ENCODE peak calls at places on chromosomes 7 and 10, in seven cellular contexts. One of them, this sample, is unnamed.

GRCh38 chr7:83306487-83306886 is 143.8 kb upstream of the PCLO start:
- DNase-seq in IMR-90: no peak
- DNase-seq in endothelial cell of umbilical vein: no peak
- DNase-seq in K562: no peak
- DNase-seq in HepG2: no peak
- DNase-seq in H1: no peak
- DNase-seq in GM12878: no peak
- DNase-seq in this sample: no peak

GRCh38 chr10:122010405-122011050 is 21.6 kb downstream of the TACC2 start:
- DNase-seq in IMR-90: no peak
- DNase-seq in endothelial cell of umbilical vein: no peak
- DNase-seq in K562: no peak
- DNase-seq in HepG2: no peak
- DNase-seq in H1: no peak
- DNase-seq in GM12878: no peak
- DNase-seq in this sample: no peak

GRCh38 chr7:93719546-93719945 is 145.0 kb upstream of the CALCR start:
- DNase-seq in IMR-90: peak; percentile 34
- DNase-seq in endothelial cell of umbilical vein: no peak
- DNase-seq in K562: peak; percentile 24
- DNase-seq in HepG2: no peak
- DNase-seq in H1: no peak
- DNase-seq in GM12878: no peak
- DNase-seq in this sample: no peak

GRCh38 chr7:113730309-113730955 is 188.4 kb downstream of the PPP1R3A start:
- DNase-seq in IMR-90: peak; percentile 87
- DNase-seq in endothelial cell of umbilical vein: peak; percentile 34
- DNase-seq in K562: no peak
- DNase-seq in HepG2: no peak
- DNase-seq in H1: no peak
- DNase-seq in GM12878: no peak
- DNase-seq in this sample: no peak

GRCh38 chr10:28926932-28927331 is 249.6 kb downstream of the BAMBI start:
- DNase-seq in IMR-90: no peak
- DNase-seq in endothelial cell of umbilical vein: no peak
- DNase-seq in K562: no peak
- DNase-seq in HepG2: no peak
- DNase-seq in H1: no peak
- DNase-seq in GM12878: no peak
- DNase-seq in this sample: no peak

GRCh38 chr7:21041252-21041651 is 254.6 kb upstream of the SP8 start:
- DNase-seq in IMR-90: no peak
- DNase-seq in endothelial cell of umbilical vein: no peak
- DNase-seq in K562: no peak
- DNase-seq in HepG2: no peak
- DNase-seq in H1: no peak
- DNase-seq in GM12878: no peak
- DNase-seq in this sample: no peak

GRCh38 chr7:113880467-113881040 is 38.3 kb downstream of the PPP1R3A start:
- DNase-seq in IMR-90: no peak
- DNase-seq in endothelial cell of umbilical vein: no peak
- DNase-seq in K562: no peak
- DNase-seq in HepG2: no peak
- DNase-seq in H1: no peak
- DNase-seq in GM12878: no peak
- DNase-seq in this sample: no peak

GRCh38 chr10:101672536-101672935 is 22.4 kb downstream of the FBXW4 start:
- DNase-seq in IMR-90: no peak
- DNase-seq in endothelial cell of umbilical vein: no peak
- DNase-seq in K562: no peak
- DNase-seq in HepG2: no peak
- DNase-seq in H1: no peak
- DNase-seq in GM12878: no peak
- DNase-seq in this sample: no peak

GRCh38 chr7:158110661-158111555 is 476.7 kb downstream of the PTPRN2 start:
- DNase-seq in IMR-90: no peak
- DNase-seq in endothelial cell of umbilical vein: no peak
- DNase-seq in K562: no peak
- DNase-seq in HepG2: peak; percentile 40
- DNase-seq in H1: no peak
- DNase-seq in GM12878: no peak
- DNase-seq in this sample: no peak

DNA sequence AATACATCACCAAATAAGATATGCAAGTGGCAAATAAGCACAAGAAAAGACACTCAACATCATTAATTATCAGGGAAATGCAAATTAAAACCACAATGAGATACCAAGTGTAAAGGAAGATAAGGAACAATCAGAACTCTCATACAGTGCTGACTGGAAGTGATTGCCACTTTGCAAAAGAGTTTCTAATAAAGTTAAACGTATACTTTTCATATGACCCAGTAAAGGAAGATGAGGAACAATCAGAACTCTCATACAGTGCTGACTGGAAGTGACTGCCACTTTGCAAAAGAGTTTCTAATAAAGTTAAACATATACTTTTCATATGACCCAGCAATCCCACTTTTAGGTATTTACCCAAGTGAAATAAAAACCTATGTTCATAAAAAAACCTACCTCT is 12.2 kb upstream of the JMJD1C start:
- DNase-seq in IMR-90: no peak
- DNase-seq in endothelial cell of umbilical vein: no peak
- DNase-seq in K562: no peak
- DNase-seq in HepG2: no peak
- DNase-seq in H1: no peak
- DNase-seq in GM12878: no peak
- DNase-seq in this sample: no peak
- H4K20me1 ChIP-seq in IMR-90: peaks cover 32% of the 10 kb centered on the region
- H4K20me1 ChIP-seq in endothelial cell of umbilical vein: no peaks in the 10 kb centered on the region
- H4K20me1 ChIP-seq in K562: peaks cover 3% of the 10 kb centered on the region
- H4K20me1 ChIP-seq in HepG2: peaks cover 13% of the 10 kb centered on the region
- H4K20me1 ChIP-seq in H1: no peaks in the 10 kb centered on the region
- H4K20me1 ChIP-seq in GM12878: no peaks in the 10 kb centered on the region
- H4K20me1 ChIP-seq in this sample: peaks cover 4% of the 10 kb centered on the region

GRCh38 chr7:27169658-27170493 is 4.2 kb downstream of the HOXA10 start:
- DNase-seq in IMR-90: no peak
- DNase-seq in endothelial cell of umbilical vein: no peak
- DNase-seq in K562: no peak
- DNase-seq in HepG2: no peak
- DNase-seq in H1: no peak
- DNase-seq in GM12878: no peak
- DNase-seq in this sample: no peak
- TF ChIP-seq POLR2A in IMR-90: no peak
- TF ChIP-seq POLR2A in endothelial cell of umbilical vein: no peak
- TF ChIP-seq POLR2A in K562: no peak
- TF ChIP-seq POLR2A in HepG2: no peak
- TF ChIP-seq POLR2A in H1: no peak
- TF ChIP-seq POLR2A in GM12878: no peak
- TF ChIP-seq POLR2A in this sample: no peak

GRCh38 chr7:10468908-10469307 is 504.8 kb upstream of the PHF14 start:
- DNase-seq in IMR-90: no peak
- DNase-seq in endothelial cell of umbilical vein: no peak
- DNase-seq in K562: no peak
- DNase-seq in HepG2: no peak
- DNase-seq in H1: no peak
- DNase-seq in GM12878: no peak
- DNase-seq in this sample: no peak
- H3K4me1 ChIP-seq in IMR-90: no peaks in the 10 kb centered on the region
- H3K4me1 ChIP-seq in endothelial cell of umbilical vein: no peaks in the 10 kb centered on the region
- H3K4me1 ChIP-seq in K562: no peaks in the 10 kb centered on the region
- H3K4me1 ChIP-seq in HepG2: no peaks in the 10 kb centered on the region
- H3K4me1 ChIP-seq in H1: no peaks in the 10 kb centered on the region
- H3K4me1 ChIP-seq in GM12878: no peaks in the 10 kb centered on the region
- H3K4me1 ChIP-seq in this sample: no peaks in the 10 kb centered on the region

GRCh38 chr7:130095812-130096211 is 25.5 kb downstream of the KLHDC10 start:
- DNase-seq in IMR-90: peak; percentile 80
- DNase-seq in endothelial cell of umbilical vein: no peak
- DNase-seq in K562: no peak
- DNase-seq in HepG2: no peak
- DNase-seq in H1: no peak
- DNase-seq in GM12878: no peak
- DNase-seq in this sample: no peak
- H4K20me1 ChIP-seq in IMR-90: peaks cover 4% of the 10 kb centered on the region
- H4K20me1 ChIP-seq in endothelial cell of umbilical vein: peaks cover 2% of the 10 kb centered on the region
- H4K20me1 ChIP-seq in K562: no peaks in the 10 kb centered on the region
- H4K20me1 ChIP-seq in HepG2: no peaks in the 10 kb centered on the region
- H4K20me1 ChIP-seq in H1: peaks cover 7% of the 10 kb centered on the region
- H4K20me1 ChIP-seq in GM12878: no peaks in the 10 kb centered on the region
- H4K20me1 ChIP-seq in this sample: no peaks in the 10 kb centered on the region

DNA sequence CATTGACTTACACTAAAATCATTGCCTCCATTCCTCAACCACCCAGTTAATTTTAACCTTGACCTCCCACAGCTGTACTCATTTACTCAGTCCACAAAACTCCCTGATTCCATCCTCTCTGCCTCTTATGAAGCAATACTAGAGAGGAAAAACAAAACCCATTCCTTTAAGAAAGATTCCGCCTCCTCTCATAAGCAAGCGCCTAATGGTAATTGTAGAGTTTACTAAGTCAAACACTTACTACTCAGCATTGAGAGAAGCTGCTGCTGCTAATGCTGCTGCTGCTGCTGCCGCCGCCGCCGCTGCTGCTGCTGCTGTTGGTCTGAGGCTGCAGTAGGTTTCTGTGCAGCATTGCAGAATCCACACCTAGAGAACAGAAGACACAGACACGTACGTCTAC is 2.1 kb upstream of the ADD3 start:
- DNase-seq in IMR-90: peak; percentile 88
- DNase-seq in endothelial cell of umbilical vein: no peak
- DNase-seq in K562: peak; percentile 52
- DNase-seq in HepG2: peak; percentile 35
- DNase-seq in H1: no peak
- DNase-seq in GM12878: no peak
- DNase-seq in this sample: no peak
- TF ChIP-seq POLR2A in IMR-90: no peak
- TF ChIP-seq POLR2A in endothelial cell of umbilical vein: no peak
- TF ChIP-seq POLR2A in K562: no peak
- TF ChIP-seq POLR2A in HepG2: no peak
- TF ChIP-seq POLR2A in H1: no peak
- TF ChIP-seq POLR2A in GM12878: no peak
- TF ChIP-seq POLR2A in this sample: no peak

GRCh38 chr10:114754445-114755320 is 66.9 kb upstream of the FHIP2A start:
- DNase-seq in IMR-90: peak; percentile 68
- DNase-seq in endothelial cell of umbilical vein: no peak
- DNase-seq in K562: no peak
- DNase-seq in HepG2: no peak
- DNase-seq in H1: no peak
- DNase-seq in GM12878: no peak
- DNase-seq in this sample: peak; percentile 78

GRCh38 chr10:114751856-114752255 is 69.7 kb upstream of the FHIP2A start:
- DNase-seq in IMR-90: peak; percentile 65
- DNase-seq in endothelial cell of umbilical vein: no peak
- DNase-seq in K562: no peak
- DNase-seq in HepG2: no peak
- DNase-seq in H1: no peak
- DNase-seq in GM12878: no peak
- DNase-seq in this sample: no peak

GRCh38 chr10:114749545-114749944 is 72.0 kb upstream of the FHIP2A start:
- DNase-seq in IMR-90: no peak
- DNase-seq in endothelial cell of umbilical vein: no peak
- DNase-seq in K562: peak; percentile 28
- DNase-seq in HepG2: no peak
- DNase-seq in H1: no peak
- DNase-seq in GM12878: no peak
- DNase-seq in this sample: no peak

GRCh38 chr10:114755537-114755936 is 66.0 kb upstream of the FHIP2A start:
- DNase-seq in IMR-90: no peak
- DNase-seq in endothelial cell of umbilical vein: no peak
- DNase-seq in K562: no peak
- DNase-seq in HepG2: no peak
- DNase-seq in H1: no peak
- DNase-seq in GM12878: no peak
- DNase-seq in this sample: no peak

GRCh38 chr10:114753126-114753525 is 68.5 kb upstream of the FHIP2A start:
- DNase-seq in IMR-90: peak; percentile 77
- DNase-seq in endothelial cell of umbilical vein: no peak
- DNase-seq in K562: no peak
- DNase-seq in HepG2: no peak
- DNase-seq in H1: no peak
- DNase-seq in GM12878: no peak
- DNase-seq in this sample: no peak
- H3K4me1 ChIP-seq in IMR-90: peaks cover 17% of the 10 kb centered on the region
- H3K4me1 ChIP-seq in endothelial cell of umbilical vein: peaks cover 5% of the 10 kb centered on the region
- H3K4me1 ChIP-seq in K562: no peaks in the 10 kb centered on the region
- H3K4me1 ChIP-seq in HepG2: no peaks in the 10 kb centered on the region
- H3K4me1 ChIP-seq in H1: no peaks in the 10 kb centered on the region
- H3K4me1 ChIP-seq in GM12878: no peaks in the 10 kb centered on the region
- H3K4me1 ChIP-seq in this sample: peaks cover 27% of the 10 kb centered on the region

GRCh38 chr7:136086712-136087111 is 109.6 kb upstream of the MTPN start:
- DNase-seq in IMR-90: peak; percentile 85
- DNase-seq in endothelial cell of umbilical vein: peak; percentile 86
- DNase-seq in K562: peak; percentile 80
- DNase-seq in HepG2: peak; percentile 53
- DNase-seq in H1: peak; percentile 62
- DNase-seq in GM12878: peak; percentile 30
- DNase-seq in this sample: peak; percentile 36
- H4K20me1 ChIP-seq in IMR-90: no peaks in the 10 kb centered on the region
- H4K20me1 ChIP-seq in endothelial cell of umbilical vein: no peaks in the 10 kb centered on the region
- H4K20me1 ChIP-seq in K562: no peaks in the 10 kb centered on the region
- H4K20me1 ChIP-seq in HepG2: no peaks in the 10 kb centered on the region
- H4K20me1 ChIP-seq in H1: no peaks in the 10 kb centered on the region
- H4K20me1 ChIP-seq in GM12878: no peaks in the 10 kb centered on the region
- H4K20me1 ChIP-seq in this sample: no peaks in the 10 kb centered on the region

GRCh38 chr7:75950111-75950681 is 35.2 kb downstream of the POR start:
- DNase-seq in IMR-90: no peak
- DNase-seq in endothelial cell of umbilical vein: no peak
- DNase-seq in K562: no peak
- DNase-seq in HepG2: no peak
- DNase-seq in H1: no peak
- DNase-seq in GM12878: no peak
- DNase-seq in this sample: no peak
- TF ChIP-seq POLR2A in IMR-90: no peak
- TF ChIP-seq POLR2A in endothelial cell of umbilical vein: no peak
- TF ChIP-seq POLR2A in K562: no peak
- TF ChIP-seq POLR2A in HepG2: no peak
- TF ChIP-seq POLR2A in H1: no peak
- TF ChIP-seq POLR2A in GM12878: no peak
- TF ChIP-seq POLR2A in this sample: no peak

This sample was measured in HCT116.